ENCODE peak calls at places on chromosome 9, in four cellular contexts. G, E, N and X are unnamed samples.
A peak's percentile ranks its signal among the peaks of the same experiment; 100 is the strongest.

GRCh38 chr9:101307524-101308213 is 77.1 kb downstream of the BAAT start:
- DNase-seq in G (no peak), E (no peak), N (no peak), X (no peak)

GRCh38 chr9:35903049-35903448 is 3.0 kb upstream of the HRCT1 start:
- DNase-seq in G (peak; percentile 36), E (no peak), N (no peak), X (peak; percentile 45)

GRCh38 chr9:546797-547223 is 294.7 kb upstream of the DMRT1 start:
- DNase-seq in G (peak; percentile 13), E (peak; percentile 55), N (no peak), X (peak; percentile 4)

GRCh38 chr9:129776938-129777768 is 24.3 kb upstream of the PTGES start:
- DNase-seq in G (peak; percentile 98), E (peak; percentile 96), N (peak; percentile 59), X (no peak)

GRCh38 chr9:27421567-27421966 is 102.5 kb upstream of the IFNK start:
- DNase-seq in G (no peak), E (no peak), N (no peak), X (no peak)

GRCh38 chr9:7490317-7491108 is 309.1 kb downstream of the DMAC1 start:
- DNase-seq in G (no peak), E (no peak), N (no peak), X (no peak)

GRCh38 chr9:100865111-100865510 is 163.4 kb upstream of the PLPPR1 start:
- DNase-seq in G (no peak), E (no peak), N (no peak), X (no peak)

GRCh38 chr9:98255064-98255577 is 328 bp downstream of the TBC1D2 start:
- DNase-seq in G (peak; percentile 50), E (no peak), N (peak; percentile 34), X (peak; percentile 38)

GRCh38 chr9:114072181-114073140 is 5.6 kb downstream of the AMBP start:
- DNase-seq in G (no peak), E (peak; percentile 33), N (no peak), X (no peak)

GRCh38 chr9:84481819-84482218 is 141.3 kb upstream of the SLC28A3 start:
- DNase-seq in G (no peak), E (no peak), N (no peak), X (no peak)

GRCh38 chr9:118522093-118523028 is 818.2 kb downstream of the TLR4 start:
- DNase-seq in G (peak; percentile 48), E (peak; percentile 17), N (no peak), X (peak; percentile 60)

GRCh38 chr9:123724211-123724831 is 205.6 kb downstream of the DENND1A start:
- DNase-seq in G (peak; percentile 45), E (no peak), N (no peak), X (no peak)

GRCh38 chr9:26650325-26650724 is 242.3 kb downstream of the CAAP1 start:
- DNase-seq in G (no peak), E (no peak), N (no peak), X (no peak)

GRCh38 chr9:4640027-4640426 is 22.1 kb upstream of the PLPP6 start:
- DNase-seq in G (no peak), E (no peak), N (no peak), X (peak; percentile 52)

GRCh38 chr9:615756-616155 is 225.7 kb upstream of the DMRT1 start:
- DNase-seq in G (no peak), E (no peak), N (no peak), X (no peak)

GRCh38 chr9:96071245-96072124 is 196.0 kb downstream of the ERCC6L2 start:
- DNase-seq in G (peak; percentile 47), E (no peak), N (no peak), X (peak; percentile 51)

GRCh38 chr9:32518276-32518675 is 7.7 kb downstream of the RIGI start:
- DNase-seq in G (no peak), E (no peak), N (no peak), X (no peak)

GRCh38 chr9:89234636-89235035 is 56.0 kb upstream of the SHC3 start:
- DNase-seq in G (no peak), E (no peak), N (no peak), X (peak; percentile 41)
- TF ChIP-seq CTCF in G (peak; percentile 33), E (peak; percentile 28), N (no peak), X (no peak)

DNA sequence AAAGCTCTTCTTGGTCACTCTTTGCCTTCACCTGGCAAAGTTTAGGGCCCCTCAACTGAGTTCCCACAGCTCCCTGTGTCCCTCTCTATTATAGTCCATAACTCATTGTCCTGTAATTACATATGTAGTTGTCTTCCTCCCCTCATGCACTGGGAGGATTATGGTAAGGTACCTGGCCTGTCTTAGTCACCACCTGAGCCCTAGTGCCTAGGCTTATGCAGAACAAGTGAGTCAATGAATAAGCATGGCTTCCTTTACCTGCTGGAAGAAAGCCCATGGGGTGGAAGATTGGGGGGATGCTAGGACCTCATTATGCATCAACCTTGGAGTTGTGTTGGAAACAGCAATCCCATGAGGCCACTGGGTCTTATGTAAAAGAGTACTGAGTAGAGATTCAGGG is 187.7 kb upstream of the TRIM32 start:
- DNase-seq in G (no peak), E (no peak), N (no peak), X (no peak)
- TF ChIP-seq CTCF in G (no peak), E (no peak), N (no peak), X (no peak)

GRCh38 chr9:12195456-12195855 is 497.7 kb upstream of the TYRP1 start:
- DNase-seq in G (no peak), E (no peak), N (no peak), X (no peak)
- TF ChIP-seq CTCF in G (no peak), E (no peak), N (no peak), X (peak; percentile 30)

GRCh38 chr9:37925006-37925405 is 21.1 kb upstream of the SLC25A51 start:
- DNase-seq in G (no peak), E (no peak), N (no peak), X (no peak)

GRCh38 chr9:37927611-37928551 is 24.0 kb upstream of the SLC25A51 start:
- DNase-seq in G (no peak), E (no peak), N (no peak), X (no peak)

GRCh38 chr9:37926737-37927590 is 23.0 kb upstream of the SLC25A51 start:
- DNase-seq in G (no peak), E (no peak), N (no peak), X (no peak)

GRCh38 chr9:37924538-37924937 is 20.6 kb upstream of the SLC25A51 start:
- DNase-seq in G (no peak), E (no peak), N (no peak), X (no peak)

GRCh38 chr9:37925786-37926736 is 22.1 kb upstream of the SLC25A51 start:
- DNase-seq in G (no peak), E (no peak), N (no peak), X (no peak)
- TF ChIP-seq CTCF in G (no peak), E (no peak), N (no peak), X (no peak)

DNA sequence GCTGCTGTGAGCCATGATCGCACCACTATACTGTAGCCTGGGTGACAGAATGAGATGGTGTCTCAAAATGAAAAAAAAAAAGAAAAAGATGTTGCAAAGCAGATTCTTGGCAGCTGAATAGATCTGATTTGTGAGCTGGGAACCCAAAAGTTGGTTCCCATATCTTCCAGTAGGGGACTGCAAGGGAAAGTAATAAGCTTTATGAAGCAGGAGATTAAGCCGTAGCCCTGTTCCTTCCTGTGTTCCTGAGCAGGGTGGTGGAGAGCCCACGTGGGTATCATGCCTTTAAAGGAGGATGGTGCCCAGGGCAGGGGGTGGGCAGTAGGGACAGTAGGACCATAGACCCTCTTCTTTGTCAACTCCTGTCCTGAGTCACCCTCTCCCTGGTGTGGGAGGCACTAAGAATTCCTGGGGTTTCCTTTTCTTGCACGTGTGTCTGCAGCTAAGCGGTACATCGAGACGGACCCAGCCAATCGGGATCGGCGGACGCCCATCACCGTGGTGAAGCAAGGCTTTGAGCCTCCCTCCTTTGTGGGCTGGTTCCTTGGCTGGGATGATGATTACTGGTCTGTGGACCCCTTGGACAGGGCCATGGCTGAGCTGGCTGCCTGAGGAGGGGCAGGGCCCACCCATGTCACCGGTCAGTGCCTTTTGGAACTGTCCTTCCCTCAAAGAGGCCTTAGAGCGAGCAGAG is 37.9 kb downstream of the STOM start:
- DNase-seq in G (peak; percentile 57), E (no peak), N (no peak), X (no peak)
- TF ChIP-seq CTCF in G (peak; percentile 73), E (peak; percentile 46), N (no peak), X (no peak)

GRCh38 chr9:128577206-128577605 is 24.8 kb downstream of the SPTAN1 start:
- DNase-seq in G (no peak), E (no peak), N (no peak), X (no peak)

GRCh38 chr9:128579194-128579593 is 26.8 kb downstream of the SPTAN1 start:
- DNase-seq in G (no peak), E (no peak), N (no peak), X (no peak)

GRCh38 chr9:128575469-128575868 is 23.1 kb downstream of the SPTAN1 start:
- DNase-seq in G (no peak), E (no peak), N (no peak), X (no peak)

GRCh38 chr9:128580731-128581130 is 28.3 kb downstream of the SPTAN1 start:
- DNase-seq in G (no peak), E (no peak), N (no peak), X (no peak)

GRCh38 chr9:128575921-128576320 is 23.5 kb downstream of the SPTAN1 start:
- DNase-seq in G (no peak), E (no peak), N (no peak), X (no peak)
- TF ChIP-seq CTCF in G (no peak), E (no peak), N (no peak), X (no peak)

GRCh38 chr9:137614631-137615386 is 4.0 kb upstream of the EHMT1 start:
- DNase-seq in G (no peak), E (no peak), N (no peak), X (no peak)

GRCh38 chr9:137611623-137612609 is 6.4 kb downstream of the ARRDC1 start:
- DNase-seq in G (peak; percentile 81), E (peak; percentile 31), N (no peak), X (no peak)

GRCh38 chr9:137613738-137614523 is 4.9 kb upstream of the EHMT1 start:
- DNase-seq in G (no peak), E (no peak), N (no peak), X (no peak)

GRCh38 chr9:137612741-137613142 is 6.1 kb upstream of the EHMT1 start:
- DNase-seq in G (no peak), E (no peak), N (no peak), X (no peak)

DNA sequence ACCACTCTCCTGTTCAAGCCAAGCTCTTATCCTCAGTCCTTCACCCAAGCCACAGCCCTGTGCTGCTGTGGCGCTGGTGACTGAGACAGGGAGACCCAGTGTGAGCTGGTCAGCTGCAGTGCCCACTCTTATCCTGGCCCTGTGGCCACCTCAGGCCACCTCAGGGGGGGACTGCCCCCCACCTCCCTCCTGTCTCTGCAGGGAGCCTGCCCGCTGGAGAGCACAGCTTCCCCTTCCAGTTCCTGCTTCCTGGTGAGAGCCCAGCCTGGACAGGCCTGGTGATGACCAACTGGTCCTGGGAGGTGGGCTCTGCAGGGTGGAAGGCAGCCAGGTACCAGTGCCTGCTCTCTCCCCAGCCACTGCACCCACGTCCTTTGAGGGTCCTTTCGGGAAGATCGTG is 5.5 kb upstream of the EHMT1 start:
- DNase-seq in G (no peak), E (no peak), N (no peak), X (no peak)
- TF ChIP-seq CTCF in G (no peak), E (no peak), N (no peak), X (no peak)

GRCh38 chr9:136289651-136290507 is 14.0 kb downstream of the CCDC187 start:
- DNase-seq in G (no peak), E (no peak), N (no peak), X (no peak)
- TF ChIP-seq CTCF in G (no peak), E (no peak), N (no peak), X (no peak)